ENCODE peak calls at places on chromosomes 5 and 9, in six cellular contexts. H, J, O, I, W and D are unnamed samples. For H3F3A and H3K4me1, the result is how much of the 10 kb centered on the place peaks cover.

GRCh38 chr9:99822596-99823391 is 1.1 kb downstream of the NR4A3 start:
- DNase-seq in W (peak), J (peak), H (peak), O (peak), I (peak), D (peak)

GRCh38 chr9:81002242-81002641 is 687.1 kb downstream of the TLE1 start:
- DNase-seq in H (no peak), O (no peak), J (peak), I (peak), W (peak), D (no peak)

GRCh38 chr5:10702040-10702629 is 58.9 kb downstream of the DAP start:
- DNase-seq in H (no peak), J (peak), O (peak), W (no peak), I (peak), D (no peak)

GRCh38 chr5:178388381-178389030 is 155.9 kb upstream of the PHYKPL start:
- DNase-seq in I (no peak), W (no peak), O (peak), H (no peak), J (no peak), D (no peak)

GRCh38 chr9:79129865-79130480 is 441.8 kb upstream of the TLE4 start:
- DNase-seq in H (peak), W (peak), O (peak), I (peak), J (peak), D (peak)

GRCh38 chr9:114560956-114561355 is 26.6 kb upstream of the ATP6V1G1 start:
- DNase-seq in I (no peak), H (no peak), W (no peak), O (no peak), J (no peak), D (no peak)

GRCh38 chr5:126544087-126544740 is 50.8 kb downstream of the ALDH7A1 start:
- DNase-seq in W (peak), J (no peak), I (peak), O (peak), H (peak), D (peak)

GRCh38 chr9:86287013-86287412 is 4.7 kb upstream of the ISCA1 start:
- DNase-seq in I (peak), H (peak), J (no peak), W (no peak), O (peak), D (peak)

GRCh38 chr5:124655211-124655880 is 91.1 kb downstream of the ZNF608 start:
- DNase-seq in I (peak), J (no peak), H (no peak), O (peak), W (no peak), D (no peak)

GRCh38 chr5:128397878-128398277 is 140.2 kb downstream of the FBN2 start:
- DNase-seq in H (no peak), J (no peak), W (no peak), I (no peak), O (no peak), D (no peak)

DNA sequence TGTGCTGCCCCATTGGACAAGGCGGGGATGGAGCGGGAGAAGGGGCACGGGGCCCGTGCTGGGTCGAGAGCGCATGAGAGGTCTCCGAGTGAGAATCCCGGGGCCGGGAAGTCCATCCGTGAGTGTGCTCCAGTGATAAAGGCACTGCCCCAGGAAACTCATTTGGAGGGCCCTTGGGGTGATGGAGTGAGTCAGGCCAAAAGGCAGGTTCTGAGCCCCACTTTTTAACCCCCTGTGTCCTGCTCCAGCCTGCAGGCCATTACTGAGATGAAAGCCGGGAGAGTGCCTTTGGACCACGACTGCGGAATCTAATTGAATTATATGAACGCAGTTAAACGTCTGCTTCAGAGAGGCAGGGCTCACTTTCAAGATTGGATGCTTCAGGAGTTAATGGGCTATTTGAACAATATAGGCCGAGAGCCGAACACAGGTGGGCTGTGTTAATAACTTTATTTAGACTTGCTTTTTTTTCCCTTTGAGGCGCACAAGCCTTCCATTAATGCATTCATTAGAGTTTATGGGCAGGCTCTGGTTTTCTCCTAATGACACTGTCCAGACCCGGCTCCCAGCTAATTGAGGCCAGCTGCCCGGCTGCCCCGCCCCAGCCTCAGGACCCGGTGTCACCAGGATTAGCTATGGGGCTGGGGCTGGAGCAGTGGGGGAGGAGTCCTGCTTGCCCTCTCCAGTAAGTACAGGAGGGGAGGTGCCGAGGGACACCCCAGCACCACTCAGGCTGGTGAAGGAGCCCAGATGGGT is 79.1 kb upstream of the LMX1B start:
- DNase-seq in O (no peak), J (no peak), H (peak), I (no peak), W (no peak), D (peak)
- H3F3A ChIP-seq in O (under half), J (under half), H (under half), I (under half), W (under half), D (under half)

GRCh38 chr9:34624475-34624984 is 4.2 kb upstream of the DCTN3 start:
- DNase-seq in W (no peak), I (no peak), J (no peak), O (no peak), H (peak), D (peak)

GRCh38 chr9:34620061-34620994 is at the start of gene DCTN3:
- DNase-seq in H (peak), O (peak), J (peak), I (peak), W (peak), D (peak)

GRCh38 chr9:34627716-34628655 is 880 bp downstream of the ARID3C start:
- DNase-seq in W (no peak), H (no peak), J (no peak), O (no peak), I (no peak), D (no peak)

GRCh38 chr9:34625087-34625486 is 3.8 kb downstream of the ARID3C start:
- DNase-seq in H (no peak), J (no peak), O (no peak), I (no peak), W (no peak), D (no peak)

DNA sequence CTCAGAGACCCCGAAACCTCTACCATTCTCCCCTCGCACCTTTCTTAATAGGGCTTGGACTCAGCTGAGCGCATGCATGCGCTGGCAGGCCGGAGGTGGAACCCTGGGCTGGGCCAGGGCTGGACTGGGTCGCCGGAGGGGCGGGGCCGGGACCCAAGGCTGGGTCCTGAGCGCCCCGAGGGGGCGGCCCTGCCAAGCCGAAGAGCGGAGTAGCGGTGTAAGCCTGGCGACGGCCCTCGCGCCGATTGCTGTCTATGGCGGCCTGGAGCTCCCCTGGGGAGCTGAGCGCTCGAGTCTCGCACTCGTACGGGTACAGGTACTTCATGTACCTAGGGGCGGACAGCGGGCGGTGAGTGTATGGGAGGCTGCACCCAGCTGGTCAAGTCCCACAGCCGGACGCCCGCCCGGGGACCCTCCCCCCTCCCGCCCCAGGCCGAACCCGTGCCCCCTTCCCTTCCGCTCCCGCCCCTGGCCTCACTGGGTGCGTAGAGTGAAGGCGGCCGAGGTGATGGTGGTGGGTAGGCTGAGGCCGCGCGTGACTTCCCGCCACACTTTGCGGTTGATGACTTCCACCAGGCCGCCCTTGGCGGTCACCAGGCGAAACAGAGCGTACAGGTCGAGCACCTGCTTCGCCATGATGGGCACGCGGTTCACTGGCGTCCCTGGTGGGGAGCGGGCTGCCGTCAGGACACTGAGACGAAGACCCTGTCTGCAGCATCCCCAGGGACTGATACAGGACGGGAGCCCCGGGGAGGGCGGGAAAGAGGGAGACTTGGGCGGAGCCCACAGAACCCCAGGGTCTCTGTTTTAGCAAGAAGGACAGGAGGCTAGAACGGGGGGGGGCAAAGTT is 3.3 kb upstream of the DCTN3 start:
- DNase-seq in O (no peak), I (no peak), H (no peak), J (no peak), W (no peak), D (peak)
- TF ChIP-seq EZH2 in O (peak), I (no peak), H (no peak), J (no peak), W (no peak), D (peak)

GRCh38 chr9:136686534-136686793 is 793 bp downstream of the AGPAT2 start:
- DNase-seq in W (no peak), O (no peak), I (no peak), J (no peak), H (no peak), D (no peak)
- H3K4me1 ChIP-seq in W (under half), O (under half), I (under half), J (under half), H (under half), D (under half)

GRCh38 chr9:131660466-131661405 is 79.1 kb downstream of the RAPGEF1 start:
- DNase-seq in J (no peak), I (no peak), W (no peak), H (peak), O (no peak), D (peak)
- H3F3A ChIP-seq in J (under half), I (under half), W (under half), H (under half), O (under half), D (under half)

DNA sequence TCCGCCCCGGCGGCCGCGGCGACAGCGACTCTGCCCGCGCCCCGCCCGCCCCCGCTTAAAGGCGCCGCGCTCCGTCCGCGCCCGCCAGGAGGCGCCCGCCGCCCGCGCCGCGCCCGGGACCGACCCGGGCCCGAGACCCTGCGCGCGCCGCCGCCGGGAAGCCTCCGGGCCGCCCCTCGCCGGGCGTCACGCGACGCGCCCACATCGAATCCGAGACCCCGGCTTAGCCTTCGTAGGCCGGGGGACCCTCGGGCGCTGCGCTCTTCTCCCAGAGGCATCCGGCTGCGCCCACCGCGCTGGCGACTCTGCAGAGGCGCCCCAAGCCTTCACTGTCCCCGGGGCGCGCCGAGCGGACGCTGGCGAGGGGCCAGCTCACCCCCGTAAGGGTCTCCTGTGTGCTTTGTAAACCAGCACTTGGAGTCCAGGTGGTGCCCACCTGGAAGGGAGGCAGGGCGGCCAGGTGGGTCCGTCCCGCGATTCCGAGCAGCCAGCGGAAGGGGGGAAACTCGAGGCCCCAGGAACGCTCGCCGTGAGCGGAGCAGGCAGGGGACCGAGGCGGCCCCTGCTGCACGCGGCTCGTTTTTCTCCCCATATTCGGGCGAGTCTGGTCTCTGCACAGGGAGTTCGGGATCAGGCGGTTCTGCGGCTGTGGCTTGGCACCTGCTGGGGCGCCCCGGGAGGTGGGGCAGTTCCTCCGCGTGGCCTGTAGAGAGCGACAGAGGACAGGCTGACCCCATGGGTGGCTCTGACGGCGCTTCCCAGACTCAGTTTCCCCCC is 432 bp upstream of the ABCA2 start:
- DNase-seq in W (peak), J (peak), I (peak), H (peak), O (peak), D (peak)
- TF ChIP-seq EZH2 in W (no peak), J (no peak), I (no peak), H (peak), O (no peak), D (no peak)

GRCh38 chr5:74517700-74518099 is 122.8 kb downstream of the ENC1 start:
- DNase-seq in H (no peak), O (peak), I (no peak), J (no peak), W (no peak), D (no peak)

GRCh38 chr5:74519679-74520078 is 120.8 kb downstream of the ENC1 start:
- DNase-seq in H (no peak), I (no peak), W (no peak), J (no peak), O (no peak), D (no peak)

GRCh38 chr5:74514888-74515551 is 125.5 kb downstream of the ENC1 start:
- DNase-seq in W (no peak), H (no peak), I (no peak), O (no peak), J (no peak), D (no peak)

GRCh38 chr5:74519161-74519571 is 121.4 kb downstream of the ENC1 start:
- DNase-seq in H (no peak), W (no peak), J (peak), O (no peak), I (no peak), D (peak)

GRCh38 chr5:74516217-74516636 is 124.3 kb downstream of the ENC1 start:
- DNase-seq in H (peak), I (no peak), J (no peak), O (peak), W (no peak), D (peak)
- H3K4me1 ChIP-seq in H (under half), I (under half), J (under half), O (under half), W (under half), D (under half)